ENCODE peak calls at places on chromosomes 13 and 19, in six cellular contexts. One of them, this sample, is unnamed.

GRCh38 chr13:73187106-73187505 is 128.3 kb downstream of the KLF5 start:
- DNase-seq in psoas muscle: no peak
- DNase-seq in RWPE1: no peak
- DNase-seq in A673: no peak
- DNase-seq in brain microvascular endothelial cell: no peak
- DNase-seq in AG04450: no peak
- DNase-seq in this sample: no peak

GRCh38 chr13:79780240-79780639 is 299.3 kb downstream of the NDFIP2 start:
- DNase-seq in psoas muscle: no peak
- DNase-seq in RWPE1: no peak
- DNase-seq in brain microvascular endothelial cell: peak; percentile 34
- DNase-seq in A673: no peak
- DNase-seq in AG04450: no peak
- DNase-seq in this sample: peak; percentile 12

GRCh38 chr19:6272411-6272791 is 7.4 kb downstream of the MLLT1 start:
- DNase-seq in AG04450: no peak
- DNase-seq in A673: no peak
- DNase-seq in RWPE1: no peak
- DNase-seq in psoas muscle: no peak
- DNase-seq in brain microvascular endothelial cell: no peak
- DNase-seq in this sample: no peak

GRCh38 chr19:920051-920857 is 3.1 kb downstream of the KISS1R start:
- DNase-seq in RWPE1: no peak
- DNase-seq in AG04450: no peak
- DNase-seq in brain microvascular endothelial cell: no peak
- DNase-seq in A673: peak; percentile 65
- DNase-seq in psoas muscle: no peak
- DNase-seq in this sample: no peak

GRCh38 chr19:13228561-13228960 is 78.3 kb downstream of the IER2 start:
- DNase-seq in AG04450: no peak
- DNase-seq in psoas muscle: no peak
- DNase-seq in RWPE1: no peak
- DNase-seq in A673: peak; percentile 54
- DNase-seq in brain microvascular endothelial cell: no peak
- DNase-seq in this sample: no peak

GRCh38 chr13:91767681-91768080 is 369.3 kb downstream of the GPC5 start:
- DNase-seq in brain microvascular endothelial cell: no peak
- DNase-seq in A673: no peak
- DNase-seq in psoas muscle: no peak
- DNase-seq in AG04450: no peak
- DNase-seq in RWPE1: no peak
- DNase-seq in this sample: no peak

GRCh38 chr19:13082192-13083007 is 20.3 kb downstream of the LYL1 start:
- DNase-seq in brain microvascular endothelial cell: peak; percentile 68
- DNase-seq in RWPE1: no peak
- DNase-seq in AG04450: no peak
- DNase-seq in psoas muscle: no peak
- DNase-seq in A673: peak; percentile 51
- DNase-seq in this sample: peak; percentile 6

GRCh38 chr13:111658150-111659100 is 338.0 kb downstream of the TEX29 start:
- DNase-seq in A673: peak; percentile 33
- DNase-seq in psoas muscle: no peak
- DNase-seq in brain microvascular endothelial cell: no peak
- DNase-seq in AG04450: no peak
- DNase-seq in RWPE1: no peak
- DNase-seq in this sample: no peak

GRCh38 chr19:5880604-5881078 is 10.3 kb upstream of the FUT5 start:
- DNase-seq in RWPE1: peak; percentile 53
- DNase-seq in psoas muscle: peak; percentile 68
- DNase-seq in A673: no peak
- DNase-seq in brain microvascular endothelial cell: peak; percentile 56
- DNase-seq in AG04450: peak; percentile 62
- DNase-seq in this sample: peak; percentile 49

GRCh38 chr13:41563501-41564001 is 106.2 kb downstream of the RGCC start:
- DNase-seq in brain microvascular endothelial cell: peak; percentile 64
- DNase-seq in AG04450: no peak
- DNase-seq in A673: peak; percentile 28
- DNase-seq in psoas muscle: no peak
- DNase-seq in RWPE1: no peak
- DNase-seq in this sample: peak; percentile 15

GRCh38 chr13:46039421-46040036 is 13.0 kb downstream of the ZC3H13 start:
- DNase-seq in RWPE1: no peak
- DNase-seq in brain microvascular endothelial cell: no peak
- DNase-seq in A673: no peak
- DNase-seq in psoas muscle: no peak
- DNase-seq in AG04450: peak; percentile 32
- DNase-seq in this sample: no peak

GRCh38 chr13:24036115-24036514 is 124.4 kb upstream of the SPATA13 start:
- DNase-seq in brain microvascular endothelial cell: no peak
- DNase-seq in RWPE1: no peak
- DNase-seq in AG04450: no peak
- DNase-seq in psoas muscle: no peak
- DNase-seq in A673: no peak
- DNase-seq in this sample: no peak

GRCh38 chr13:77359171-77359570 is 32.3 kb upstream of the MYCBP2 start:
- DNase-seq in RWPE1: no peak
- DNase-seq in brain microvascular endothelial cell: no peak
- DNase-seq in psoas muscle: no peak
- DNase-seq in A673: no peak
- DNase-seq in AG04450: no peak
- DNase-seq in this sample: peak; percentile 3

GRCh38 chr19:29478578-29479565 is 46.9 kb upstream of the VSTM2B start:
- DNase-seq in AG04450: no peak
- DNase-seq in psoas muscle: no peak
- DNase-seq in brain microvascular endothelial cell: no peak
- DNase-seq in RWPE1: no peak
- DNase-seq in A673: no peak
- DNase-seq in this sample: no peak

GRCh38 chr13:65339236-65339635 is 1890.9 kb downstream of the PCDH9 start:
- DNase-seq in psoas muscle: no peak
- DNase-seq in AG04450: peak; percentile 11
- DNase-seq in brain microvascular endothelial cell: peak; percentile 22
- DNase-seq in RWPE1: no peak
- DNase-seq in A673: no peak
- DNase-seq in this sample: no peak

GRCh38 chr13:75481176-75482069 is 546 bp downstream of the TBC1D4 start:
- DNase-seq in A673: peak; percentile 39
- DNase-seq in brain microvascular endothelial cell: no peak
- DNase-seq in RWPE1: peak; percentile 30
- DNase-seq in psoas muscle: peak; percentile 69
- DNase-seq in AG04450: no peak
- DNase-seq in this sample: peak; percentile 56

GRCh38 chr19:47375694-47376588 is 26.8 kb downstream of the DHX34 start:
- DNase-seq in RWPE1: no peak
- DNase-seq in psoas muscle: no peak
- DNase-seq in brain microvascular endothelial cell: no peak
- DNase-seq in AG04450: no peak
- DNase-seq in A673: no peak
- DNase-seq in this sample: no peak

GRCh38 chr13:105342421-105342820 is 1193.0 kb downstream of the EFNB2 start:
- DNase-seq in brain microvascular endothelial cell: peak; percentile 56
- DNase-seq in A673: no peak
- DNase-seq in AG04450: no peak
- DNase-seq in RWPE1: no peak
- DNase-seq in psoas muscle: no peak
- DNase-seq in this sample: no peak

GRCh38 chr13:31213681-31214289 is 14.0 kb downstream of the B3GLCT start:
- DNase-seq in psoas muscle: no peak
- DNase-seq in A673: no peak
- DNase-seq in RWPE1: no peak
- DNase-seq in AG04450: no peak
- DNase-seq in brain microvascular endothelial cell: no peak
- DNase-seq in this sample: no peak

DNA sequence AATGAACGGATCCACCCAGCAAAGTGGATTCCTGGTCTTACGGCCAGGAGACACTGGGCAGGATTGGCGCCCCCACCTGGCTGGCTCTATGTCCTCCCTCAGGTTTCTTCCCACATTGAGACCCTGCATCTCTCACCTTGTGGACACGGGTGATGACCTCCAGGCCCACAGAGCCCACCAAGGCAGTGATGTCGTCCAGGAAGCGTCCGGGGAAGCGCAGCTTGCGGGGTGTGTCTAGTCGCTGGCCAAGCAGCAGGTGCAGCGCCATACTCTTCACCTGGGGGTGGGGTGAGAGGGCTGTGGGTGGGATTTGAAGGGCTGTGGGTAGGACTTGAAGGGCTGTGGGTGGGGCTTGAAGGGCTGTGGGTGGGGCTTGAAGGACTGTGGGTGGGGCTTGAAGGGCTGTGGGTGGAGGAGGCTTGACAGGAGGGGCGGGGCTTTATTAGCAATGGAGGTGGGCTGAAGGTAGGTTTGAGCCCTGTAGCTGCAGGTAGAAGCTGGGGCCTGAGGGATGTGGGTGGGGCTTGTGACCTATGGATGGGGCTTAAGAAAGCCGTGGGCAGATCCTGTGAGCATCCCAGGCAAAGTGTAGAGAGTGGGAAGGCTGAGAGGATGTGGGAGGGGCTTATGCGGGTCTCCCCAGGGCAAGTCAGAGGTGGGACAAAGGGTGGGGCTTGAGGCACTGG is 12.1 kb upstream of the ANGPTL8 start:
- DNase-seq in brain microvascular endothelial cell: no peak
- DNase-seq in AG04450: no peak
- DNase-seq in psoas muscle: no peak
- DNase-seq in A673: no peak
- DNase-seq in RWPE1: peak; percentile 48
- DNase-seq in this sample: no peak
- TF ChIP-seq CTCF in brain microvascular endothelial cell: peak; percentile 19
- TF ChIP-seq CTCF in AG04450: no peak
- TF ChIP-seq CTCF in psoas muscle: no peak
- TF ChIP-seq CTCF in A673: peak; percentile 44
- TF ChIP-seq CTCF in RWPE1: no peak
- TF ChIP-seq CTCF in this sample: peak; percentile 44

DNA sequence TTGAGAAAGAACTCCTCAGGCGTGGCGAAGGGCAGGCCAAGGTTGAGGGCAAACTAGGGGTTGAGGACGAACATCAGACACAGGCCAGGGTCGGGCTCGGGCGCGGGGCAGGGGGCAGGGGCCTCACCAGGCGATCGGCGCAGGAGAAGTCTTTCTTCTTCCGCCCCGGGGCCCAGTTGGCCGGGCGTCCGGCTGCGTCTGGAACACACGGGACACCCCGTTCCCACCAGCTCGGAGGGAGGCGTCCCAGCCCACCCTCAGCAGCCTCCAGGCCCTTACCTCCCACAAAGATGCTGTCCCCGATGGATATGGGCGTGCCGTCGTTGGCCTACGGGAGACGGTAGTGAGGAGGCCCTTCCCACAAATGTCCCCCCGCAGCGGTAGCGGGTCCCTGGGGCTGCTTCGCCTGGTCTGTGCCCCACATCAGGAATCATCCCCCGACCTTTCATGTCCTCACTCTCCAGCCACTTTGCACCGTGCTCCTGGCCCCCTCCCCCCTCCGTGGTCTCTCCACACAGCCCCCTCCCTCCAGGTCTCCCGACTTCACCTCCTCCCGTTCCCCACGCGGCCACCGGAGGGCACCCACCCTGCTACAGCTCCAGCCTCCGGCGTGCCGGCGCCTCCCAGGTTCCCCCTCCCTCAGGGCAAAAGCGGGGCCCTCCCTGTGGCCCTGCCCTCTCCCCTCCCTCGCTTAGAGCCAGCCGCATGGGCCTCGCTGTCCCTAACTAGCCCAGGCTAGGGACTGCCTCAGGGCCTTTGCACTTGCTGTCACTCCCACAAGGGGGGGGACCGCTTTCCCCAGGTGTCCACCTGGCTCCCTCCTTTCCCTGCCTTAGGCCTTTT is 4.7 kb downstream of the PNKP start:
- DNase-seq in RWPE1: no peak
- DNase-seq in psoas muscle: peak; percentile 61
- DNase-seq in brain microvascular endothelial cell: no peak
- DNase-seq in AG04450: no peak
- DNase-seq in A673: peak; percentile 66
- DNase-seq in this sample: no peak
- TF ChIP-seq CTCF in RWPE1: no peak
- TF ChIP-seq CTCF in psoas muscle: no peak
- TF ChIP-seq CTCF in brain microvascular endothelial cell: peak; percentile 64
- TF ChIP-seq CTCF in AG04450: peak; percentile 36
- TF ChIP-seq CTCF in A673: peak; percentile 56
- TF ChIP-seq CTCF in this sample: peak; percentile 37

GRCh38 chr13:109135018-109135417 is 505.6 kb downstream of the MYO16 start:
- DNase-seq in brain microvascular endothelial cell: no peak
- DNase-seq in RWPE1: no peak
- DNase-seq in AG04450: no peak
- DNase-seq in A673: no peak
- DNase-seq in psoas muscle: no peak
- DNase-seq in this sample: no peak
- TF ChIP-seq CTCF in brain microvascular endothelial cell: peak; percentile 34
- TF ChIP-seq CTCF in RWPE1: no peak
- TF ChIP-seq CTCF in AG04450: no peak
- TF ChIP-seq CTCF in A673: peak; percentile 40
- TF ChIP-seq CTCF in psoas muscle: no peak
- TF ChIP-seq CTCF in this sample: peak; percentile 33

DNA sequence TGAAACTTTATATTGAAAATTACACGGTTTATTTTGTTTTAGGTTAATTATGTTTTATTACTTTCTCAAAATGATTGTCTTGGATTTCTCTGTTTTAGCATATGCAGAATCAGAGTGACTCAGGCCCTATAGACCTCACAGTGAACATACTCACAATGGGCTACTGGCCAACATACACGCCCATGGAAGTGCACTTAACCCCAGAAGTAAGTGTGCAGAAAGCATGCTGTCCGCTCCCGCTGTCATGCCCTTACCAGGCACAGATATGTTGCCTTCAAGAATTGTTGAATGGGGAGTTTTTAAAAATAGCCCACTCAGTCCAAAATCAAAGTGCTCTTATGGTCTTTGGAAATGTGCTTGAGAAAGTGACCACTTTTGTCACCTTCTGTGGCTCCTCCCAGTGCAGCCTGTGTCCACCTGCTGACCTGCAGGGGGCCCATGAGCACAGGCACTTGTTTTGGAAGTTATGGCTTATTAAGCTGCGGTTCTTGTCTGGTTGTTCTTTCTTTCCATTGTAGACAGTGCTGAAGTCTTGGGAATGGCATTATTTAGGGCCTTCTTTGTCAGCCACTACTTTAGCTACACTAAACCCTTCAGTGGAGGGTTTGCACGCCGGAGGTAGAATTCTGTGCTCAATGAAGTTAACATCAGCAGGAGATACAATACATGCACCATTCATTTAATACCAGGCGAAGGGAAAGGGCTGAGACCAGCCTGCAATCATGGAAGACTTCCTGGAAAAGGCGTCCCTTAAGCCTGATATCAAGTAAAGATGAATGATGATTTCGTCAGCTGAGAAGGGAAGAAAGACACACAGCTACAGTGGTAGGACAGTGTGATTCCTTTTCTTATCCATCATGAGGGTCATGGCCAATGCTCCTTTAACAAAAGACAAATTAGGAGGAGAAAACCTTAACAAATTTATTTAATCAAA is 36.7 kb downstream of the CUL4A start:
- DNase-seq in psoas muscle: no peak
- DNase-seq in RWPE1: no peak
- DNase-seq in AG04450: no peak
- DNase-seq in brain microvascular endothelial cell: no peak
- DNase-seq in A673: no peak
- DNase-seq in this sample: no peak
- TF ChIP-seq CTCF in psoas muscle: peak; percentile 10
- TF ChIP-seq CTCF in RWPE1: no peak
- TF ChIP-seq CTCF in AG04450: peak; percentile 42
- TF ChIP-seq CTCF in brain microvascular endothelial cell: peak; percentile 53
- TF ChIP-seq CTCF in A673: no peak
- TF ChIP-seq CTCF in this sample: peak; percentile 42

DNA sequence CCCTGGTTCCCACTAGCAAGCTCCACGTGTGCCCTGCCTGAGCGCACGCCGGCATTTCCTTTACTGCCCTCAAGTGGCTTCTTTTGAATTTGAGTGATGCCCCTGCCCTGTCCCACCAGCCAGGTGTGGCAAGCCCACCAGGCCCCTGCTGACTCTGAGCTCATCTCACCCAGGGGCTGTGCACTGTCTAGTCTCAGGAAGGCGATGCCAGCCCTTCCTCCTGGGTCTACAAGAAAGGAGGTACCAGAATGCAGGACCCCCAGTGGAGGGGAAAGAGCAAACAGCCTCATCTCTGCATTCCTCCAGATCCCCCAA is 17.3 kb upstream of the EPHX3 start:
- DNase-seq in AG04450: no peak
- DNase-seq in RWPE1: no peak
- DNase-seq in A673: no peak
- DNase-seq in brain microvascular endothelial cell: no peak
- DNase-seq in psoas muscle: no peak
- DNase-seq in this sample: no peak
- TF ChIP-seq CTCF in AG04450: no peak
- TF ChIP-seq CTCF in RWPE1: no peak
- TF ChIP-seq CTCF in A673: no peak
- TF ChIP-seq CTCF in brain microvascular endothelial cell: peak; percentile 7
- TF ChIP-seq CTCF in psoas muscle: no peak
- TF ChIP-seq CTCF in this sample: no peak